ENCODE peak calls at places on chromosome 10, in eight cellular contexts. One of them, this sample, is unnamed.

GRCh38 chr10:32091046-32091445 is 34.8 kb upstream of the KIF5B start:
- DNase-seq in adipocyte: no peak
- DNase-seq in activated CD8-positive, alpha-beta memory T cell treated with anti-CD3 and anti-CD28 coated beads for 24 hours: no peak
- DNase-seq in M059J: no peak
- DNase-seq in NCI-H1436: no peak
- DNase-seq in NCI-H460: no peak
- DNase-seq in activated gamma-delta T cell treated with Interleukin-2 at 50 U/mL for 16 hours: no peak
- DNase-seq in dermis blood vessel endothelial cell: no peak
- DNase-seq in this sample: no peak

GRCh38 chr10:94963901-94964300 is 25.4 kb downstream of the CYP2C9 start:
- DNase-seq in adipocyte: peak; percentile 55
- DNase-seq in activated CD8-positive, alpha-beta memory T cell treated with anti-CD3 and anti-CD28 coated beads for 24 hours: no peak
- DNase-seq in M059J: peak; percentile 33
- DNase-seq in NCI-H1436: no peak
- DNase-seq in NCI-H460: peak; percentile 17
- DNase-seq in activated gamma-delta T cell treated with Interleukin-2 at 50 U/mL for 16 hours: no peak
- DNase-seq in dermis blood vessel endothelial cell: peak; percentile 66
- DNase-seq in this sample: peak; percentile 36

GRCh38 chr10:76942556-76943416 is 694.8 kb downstream of the KCNMA1 start:
- DNase-seq in adipocyte: no peak
- DNase-seq in activated CD8-positive, alpha-beta memory T cell treated with anti-CD3 and anti-CD28 coated beads for 24 hours: no peak
- DNase-seq in M059J: no peak
- DNase-seq in NCI-H1436: no peak
- DNase-seq in NCI-H460: no peak
- DNase-seq in activated gamma-delta T cell treated with Interleukin-2 at 50 U/mL for 16 hours: no peak
- DNase-seq in dermis blood vessel endothelial cell: no peak
- DNase-seq in this sample: peak; percentile 4

GRCh38 chr10:47241256-47241655 is 58.7 kb upstream of the GDF10 start:
- DNase-seq in adipocyte: no peak
- DNase-seq in activated CD8-positive, alpha-beta memory T cell treated with anti-CD3 and anti-CD28 coated beads for 24 hours: peak; percentile 33
- DNase-seq in M059J: no peak
- DNase-seq in NCI-H1436: no peak
- DNase-seq in NCI-H460: no peak
- DNase-seq in activated gamma-delta T cell treated with Interleukin-2 at 50 U/mL for 16 hours: no peak
- DNase-seq in dermis blood vessel endothelial cell: no peak
- DNase-seq in this sample: no peak

GRCh38 chr10:85454386-85454785 is 912.2 kb downstream of the GRID1 start:
- DNase-seq in adipocyte: no peak
- DNase-seq in activated CD8-positive, alpha-beta memory T cell treated with anti-CD3 and anti-CD28 coated beads for 24 hours: no peak
- DNase-seq in M059J: no peak
- DNase-seq in NCI-H1436: no peak
- DNase-seq in NCI-H460: no peak
- DNase-seq in activated gamma-delta T cell treated with Interleukin-2 at 50 U/mL for 16 hours: no peak
- DNase-seq in dermis blood vessel endothelial cell: no peak
- DNase-seq in this sample: no peak

GRCh38 chr10:49611166-49611814 is 1.2 kb downstream of the SLC18A3 start:
- DNase-seq in adipocyte: no peak
- DNase-seq in activated CD8-positive, alpha-beta memory T cell treated with anti-CD3 and anti-CD28 coated beads for 24 hours: no peak
- DNase-seq in M059J: no peak
- DNase-seq in NCI-H1436: no peak
- DNase-seq in NCI-H460: no peak
- DNase-seq in activated gamma-delta T cell treated with Interleukin-2 at 50 U/mL for 16 hours: no peak
- DNase-seq in dermis blood vessel endothelial cell: no peak
- DNase-seq in this sample: no peak

GRCh38 chr10:100705139-100705538 is 40.2 kb upstream of the PAX2 start:
- DNase-seq in adipocyte: no peak
- DNase-seq in activated CD8-positive, alpha-beta memory T cell treated with anti-CD3 and anti-CD28 coated beads for 24 hours: no peak
- DNase-seq in M059J: no peak
- DNase-seq in NCI-H1436: no peak
- DNase-seq in NCI-H460: no peak
- DNase-seq in activated gamma-delta T cell treated with Interleukin-2 at 50 U/mL for 16 hours: no peak
- DNase-seq in dermis blood vessel endothelial cell: no peak
- DNase-seq in this sample: no peak

GRCh38 chr10:128693493-128694132 is 567.4 kb upstream of the MKI67 start:
- DNase-seq in adipocyte: no peak
- DNase-seq in activated CD8-positive, alpha-beta memory T cell treated with anti-CD3 and anti-CD28 coated beads for 24 hours: no peak
- DNase-seq in M059J: no peak
- DNase-seq in NCI-H1436: no peak
- DNase-seq in NCI-H460: no peak
- DNase-seq in activated gamma-delta T cell treated with Interleukin-2 at 50 U/mL for 16 hours: no peak
- DNase-seq in dermis blood vessel endothelial cell: no peak
- DNase-seq in this sample: no peak

GRCh38 chr10:97332586-97333350 is 1.8 kb downstream of the FRAT2 start:
- DNase-seq in adipocyte: peak; percentile 87
- DNase-seq in activated CD8-positive, alpha-beta memory T cell treated with anti-CD3 and anti-CD28 coated beads for 24 hours: no peak
- DNase-seq in M059J: peak; percentile 90
- DNase-seq in NCI-H1436: no peak
- DNase-seq in NCI-H460: peak; percentile 70
- DNase-seq in activated gamma-delta T cell treated with Interleukin-2 at 50 U/mL for 16 hours: no peak
- DNase-seq in dermis blood vessel endothelial cell: peak; percentile 75
- DNase-seq in this sample: no peak

GRCh38 chr10:122504551-122504950 is 43.2 kb downstream of the HTRA1 start:
- DNase-seq in adipocyte: peak; percentile 93
- DNase-seq in activated CD8-positive, alpha-beta memory T cell treated with anti-CD3 and anti-CD28 coated beads for 24 hours: no peak
- DNase-seq in M059J: peak; percentile 89
- DNase-seq in NCI-H1436: peak; percentile 78
- DNase-seq in NCI-H460: peak; percentile 33
- DNase-seq in activated gamma-delta T cell treated with Interleukin-2 at 50 U/mL for 16 hours: no peak
- DNase-seq in dermis blood vessel endothelial cell: peak; percentile 95
- DNase-seq in this sample: peak; percentile 75

GRCh38 chr10:106682175-106682574 is 482.3 kb downstream of the SORCS1 start:
- DNase-seq in adipocyte: peak; percentile 80
- DNase-seq in activated CD8-positive, alpha-beta memory T cell treated with anti-CD3 and anti-CD28 coated beads for 24 hours: no peak
- DNase-seq in M059J: no peak
- DNase-seq in NCI-H1436: no peak
- DNase-seq in NCI-H460: peak; percentile 31
- DNase-seq in activated gamma-delta T cell treated with Interleukin-2 at 50 U/mL for 16 hours: no peak
- DNase-seq in dermis blood vessel endothelial cell: no peak
- DNase-seq in this sample: no peak

GRCh38 chr10:30282226-30282625 is 66.9 kb downstream of the MTPAP start:
- DNase-seq in adipocyte: no peak
- DNase-seq in activated CD8-positive, alpha-beta memory T cell treated with anti-CD3 and anti-CD28 coated beads for 24 hours: no peak
- DNase-seq in M059J: no peak
- DNase-seq in NCI-H1436: no peak
- DNase-seq in NCI-H460: no peak
- DNase-seq in activated gamma-delta T cell treated with Interleukin-2 at 50 U/mL for 16 hours: no peak
- DNase-seq in dermis blood vessel endothelial cell: peak; percentile 49
- DNase-seq in this sample: no peak

GRCh38 chr10:1074748-1075358 is 18.7 kb downstream of the WDR37 start:
- DNase-seq in adipocyte: no peak
- DNase-seq in activated CD8-positive, alpha-beta memory T cell treated with anti-CD3 and anti-CD28 coated beads for 24 hours: no peak
- DNase-seq in M059J: no peak
- DNase-seq in NCI-H1436: no peak
- DNase-seq in NCI-H460: no peak
- DNase-seq in activated gamma-delta T cell treated with Interleukin-2 at 50 U/mL for 16 hours: no peak
- DNase-seq in dermis blood vessel endothelial cell: peak; percentile 53
- DNase-seq in this sample: peak; percentile 11

This sample was measured in A172.